ENCODE peak calls at places on chromosomes 12 and 14, in ten cellular contexts. J is lung, Y is GM23338, M is AG10803, A is heart left ventricle, L is kidney, T is fibroblast of pulmonary artery, N is astrocyte of the spinal cord, K is thoracic aorta, S is bronchial epithelial cell. O is an unnamed sample.
A peak's percentile ranks its signal among the peaks of the same experiment; 100 is the strongest.

GRCh38 chr12:47244730-47245285 is 165.0 kb upstream of the AMIGO2 start:
- DNase-seq in L (no peak), A (no peak), K (no peak), J (no peak), M (no peak), S (no peak), Y (no peak), T (no peak), N (no peak), O (no peak)

GRCh38 chr14:71320734-71321555 is 413.7 kb downstream of the PCNX1 start:
- DNase-seq in T (peak; percentile 67), N (peak; percentile 62), J (peak; percentile 65), M (peak; percentile 66), K (no peak), A (peak; percentile 56), S (peak; percentile 17), Y (peak; percentile 59), L (peak; percentile 91), O (no peak)

GRCh38 chr12:57604454-57605307 is at the start of gene DTX3:
- DNase-seq in L (no peak), Y (peak; percentile 70), J (no peak), S (no peak), K (no peak), M (peak; percentile 20), A (peak; percentile 61), T (no peak), N (peak; percentile 22), O (no peak)

GRCh38 chr14:58638231-58639205 is 756 bp downstream of the DACT1 start:
- DNase-seq in M (peak; percentile 36), A (peak; percentile 9), L (peak; percentile 76), Y (peak; percentile 59), S (no peak), N (peak; percentile 39), J (no peak), T (peak; percentile 38), K (no peak), O (no peak)

GRCh38 chr14:71625175-71625574 is 307.1 kb upstream of the RGS6 start:
- DNase-seq in A (no peak), T (no peak), M (no peak), N (no peak), L (no peak), J (no peak), S (no peak), K (no peak), Y (no peak), O (no peak)

GRCh38 chr14:76595266-76595665 is 166.0 kb upstream of the VASH1 start:
- DNase-seq in T (no peak), J (no peak), S (no peak), K (no peak), A (no peak), L (no peak), M (no peak), Y (no peak), N (no peak), O (peak; percentile 5)

GRCh38 chr12:60172266-60172665 is 576.4 kb downstream of the SLC16A7 start:
- DNase-seq in L (no peak), S (peak; percentile 68), J (no peak), T (peak; percentile 33), M (peak; percentile 33), N (no peak), A (no peak), K (no peak), Y (no peak), O (no peak)

GRCh38 chr14:54653764-54654469 is 87.0 kb downstream of the SAMD4A start:
- DNase-seq in K (no peak), J (no peak), A (peak; percentile 74), L (peak; percentile 84), Y (no peak), T (peak; percentile 94), S (no peak), M (peak; percentile 81), N (peak; percentile 91), O (no peak)

GRCh38 chr12:29171421-29172258 is 22.6 kb downstream of the FAR2 start:
- DNase-seq in A (no peak), J (no peak), M (no peak), S (no peak), K (no peak), T (no peak), Y (no peak), L (no peak), N (no peak), O (no peak)

GRCh38 chr14:20970983-20971704 is 15.9 kb downstream of the RNASE2 start:
- DNase-seq in T (peak; percentile 90), A (peak; percentile 85), N (peak; percentile 86), J (peak; percentile 84), Y (peak; percentile 95), M (peak; percentile 79), S (peak; percentile 65), K (peak; percentile 28), L (peak; percentile 94), O (peak; percentile 27)

GRCh38 chr12:41468756-41469155 is 280.6 kb downstream of the PDZRN4 start:
- DNase-seq in S (no peak), K (no peak), J (no peak), Y (no peak), T (no peak), L (no peak), N (no peak), M (no peak), A (no peak), O (no peak)

GRCh38 chr14:68792830-68793733 is at the start of gene ZFP36L1:
- DNase-seq in K (peak; percentile 84), Y (peak; percentile 98), N (peak; percentile 99), T (peak; percentile 99), S (peak; percentile 88), J (peak; percentile 94), A (peak; percentile 95), M (peak; percentile 99), L (peak; percentile 98), O (peak; percentile 90)

GRCh38 chr14:40887912-40888311 is 718.8 kb upstream of the LRFN5 start:
- DNase-seq in L (no peak), N (no peak), S (no peak), A (no peak), Y (no peak), T (no peak), M (no peak), K (no peak), J (no peak), O (no peak)
- H3K4me3 ChIP-seq in L (no peak overlapping the region), N (no peak overlapping the region), S (no peak overlapping the region), A (no peak overlapping the region), Y (no peak overlapping the region), T (no peak overlapping the region), M (no peak overlapping the region), K (no peak overlapping the region), J (no peak overlapping the region), O (no peak overlapping the region)

GRCh38 chr14:23442721-23443356 is 7.4 kb upstream of the MYH7 start:
- DNase-seq in T (no peak), S (no peak), M (no peak), N (no peak), K (no peak), Y (peak; percentile 45), A (peak; percentile 74), L (no peak), J (no peak), O (no peak)

GRCh38 chr14:23443411-23443812 is 8.0 kb upstream of the MYH7 start:
- DNase-seq in N (no peak), T (no peak), M (no peak), Y (no peak), S (no peak), K (no peak), L (no peak), A (peak; percentile 76), J (no peak), O (no peak)

GRCh38 chr14:23445773-23446172 is 10.3 kb upstream of the MYH7 start:
- DNase-seq in M (no peak), N (no peak), J (no peak), T (no peak), S (no peak), K (no peak), L (no peak), Y (no peak), A (no peak), O (no peak)

GRCh38 chr14:23444314-23444713 is 8.9 kb upstream of the MYH7 start:
- DNase-seq in T (no peak), A (no peak), N (no peak), S (no peak), J (no peak), L (no peak), K (no peak), Y (no peak), M (no peak), O (no peak)

GRCh38 chr14:23443881-23444280 is 8.4 kb upstream of the MYH7 start:
- DNase-seq in N (no peak), T (no peak), J (no peak), L (no peak), A (no peak), K (no peak), Y (no peak), S (no peak), M (no peak), O (no peak)
- H3K4me3 ChIP-seq in N (no peak overlapping the region), T (no peak overlapping the region), J (no peak overlapping the region), L (no peak overlapping the region), A (peak overlapping the region; percentile 32), K (no peak overlapping the region), Y (no peak overlapping the region), S (no peak overlapping the region), M (no peak overlapping the region), O (no peak overlapping the region)

DNA sequence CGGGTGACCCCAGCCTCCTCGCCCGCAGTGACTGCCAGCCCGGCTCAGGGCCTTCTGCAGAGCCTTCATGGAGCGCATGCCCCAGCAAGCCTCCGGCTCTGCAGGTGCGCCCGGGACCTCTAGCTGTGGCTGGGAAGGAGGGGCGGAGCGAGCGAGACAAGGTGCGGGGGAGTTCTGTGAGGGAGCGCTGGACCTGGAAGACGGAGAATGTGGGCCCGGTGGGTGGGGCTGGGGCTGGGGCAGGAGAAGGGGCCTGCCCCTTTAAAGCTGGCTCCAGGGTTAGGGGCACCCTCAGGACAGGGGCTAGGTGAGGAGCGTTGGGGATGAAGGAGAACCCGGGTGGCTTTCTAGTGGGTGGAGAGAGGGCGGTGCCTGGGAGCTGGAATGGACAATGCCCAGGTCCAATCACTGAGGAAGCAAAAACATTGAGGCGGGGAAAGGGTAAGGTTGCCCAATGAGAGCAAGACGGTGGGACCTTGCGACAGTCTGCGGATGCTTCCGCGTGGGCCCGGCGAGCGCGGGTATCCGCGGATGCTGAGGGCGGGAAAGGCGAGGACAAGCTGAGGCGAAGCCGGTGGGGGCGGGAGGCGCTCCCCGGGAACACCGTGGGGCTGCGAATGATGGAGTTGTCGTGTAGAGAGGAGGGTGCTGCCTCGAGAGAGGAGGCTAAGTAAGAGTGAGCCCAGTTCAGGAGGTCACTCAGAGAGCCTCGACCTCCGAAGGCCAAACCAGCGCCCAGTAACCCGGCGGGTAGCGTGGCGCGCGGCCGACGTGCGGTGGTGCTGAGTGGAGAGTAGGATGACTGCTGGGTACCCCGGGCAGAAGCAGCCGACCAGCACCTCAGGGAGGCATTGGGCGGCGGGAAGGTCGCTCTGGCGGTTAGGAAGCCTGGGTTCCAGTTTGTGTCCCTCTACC is at the start of gene GLS2:
- DNase-seq in M (peak; percentile 70), L (peak; percentile 88), T (peak; percentile 79), K (peak; percentile 31), S (peak; percentile 84), A (peak; percentile 78), J (peak; percentile 81), Y (peak; percentile 92), N (peak; percentile 64), O (peak; percentile 46)
- H3K4me3 ChIP-seq in M (peak within 1 kb of the TSS; percentile 61), L (peak within 1 kb of the TSS; percentile 80), T (peak within 1 kb of the TSS; percentile 47), K (peak within 1 kb of the TSS; percentile 84), S (peak within 1 kb of the TSS; percentile 48), A (peak within 1 kb of the TSS; percentile 75), J (peak within 1 kb of the TSS; percentile 18), Y (peak within 1 kb of the TSS; percentile 82), N (peak within 1 kb of the TSS; percentile 44), O (peak within 1 kb of the TSS; percentile 53)

DNA sequence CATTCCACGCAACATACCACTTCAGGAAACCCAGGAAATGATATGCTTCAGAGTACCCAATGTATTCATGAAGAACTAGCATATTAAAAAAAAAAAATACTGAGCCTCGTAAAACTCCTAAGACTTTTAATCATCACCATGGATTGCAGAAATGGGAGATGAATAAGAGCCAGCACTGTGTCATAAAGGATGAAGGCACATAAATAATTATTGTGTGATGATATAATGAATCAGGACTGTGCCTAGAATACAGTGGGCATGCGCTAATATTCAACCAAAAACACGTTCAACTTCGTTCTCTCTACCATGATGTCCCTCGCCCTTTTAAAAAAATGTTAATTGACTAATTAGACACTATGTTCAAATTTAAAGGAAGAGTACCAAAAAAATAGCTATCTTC is 68.7 kb downstream of the CIT start:
- DNase-seq in Y (no peak), S (peak; percentile 53), J (no peak), L (no peak), A (no peak), K (no peak), N (no peak), M (peak; percentile 47), T (no peak), O (no peak)
- H3K4me3 ChIP-seq in Y (no peak overlapping the region), S (no peak overlapping the region), J (no peak overlapping the region), L (no peak overlapping the region), A (no peak overlapping the region), K (no peak overlapping the region), N (no peak overlapping the region), M (peak overlapping the region; percentile 3), T (no peak overlapping the region), O (no peak overlapping the region)